ENCODE peak calls at places on chromosome 1, in eight cellular contexts. L is Karpas-422, E is breast epithelium, C is H9, R is cardiac muscle cell, H is aorta, K is left ventricle myocardium inferior, J is vagina. X is an unnamed sample.

GRCh38 chr1:201282931-201283829 is at the start of gene PKP1:
- DNase-seq in L (no peak), E (peak; percentile 77), C (peak; percentile 69), R (peak; percentile 29), H (peak; percentile 79), K (no peak), J (no peak), X (no peak)

GRCh38 chr1:205947024-205947423 is 3.8 kb upstream of the SLC26A9 start:
- DNase-seq in L (no peak), E (peak; percentile 72), C (no peak), R (no peak), H (no peak), K (no peak), J (no peak), X (no peak)

GRCh38 chr1:25819496-25820246 is at the start of gene MTFR1L:
- DNase-seq in L (peak; percentile 96), E (peak; percentile 83), C (peak; percentile 91), R (peak; percentile 92), H (peak; percentile 96), K (peak; percentile 90), J (no peak), X (peak; percentile 95)

GRCh38 chr1:26044971-26045711 is 777 bp downstream of the SLC30A2 start:
- DNase-seq in L (no peak), E (no peak), C (peak; percentile 47), R (no peak), H (peak; percentile 59), K (peak; percentile 39), J (no peak), X (no peak)

GRCh38 chr1:8698012-8698411 is 119.4 kb downstream of the RERE start:
- DNase-seq in L (no peak), E (no peak), C (no peak), R (no peak), H (no peak), K (no peak), J (no peak), X (no peak)

GRCh38 chr1:44276006-44276405 is 62.7 kb downstream of the DMAP1 start:
- DNase-seq in L (peak; percentile 87), E (no peak), C (no peak), R (no peak), H (no peak), K (no peak), J (no peak), X (no peak)

GRCh38 chr1:238752332-238752731 is 634.0 kb upstream of the CHRM3 start:
- DNase-seq in L (no peak), E (no peak), C (no peak), R (no peak), H (no peak), K (no peak), J (no peak), X (no peak)

GRCh38 chr1:79355073-79355472 is 348.5 kb upstream of the ADGRL4 start:
- DNase-seq in L (no peak), E (no peak), C (no peak), R (no peak), H (no peak), K (no peak), J (no peak), X (no peak)

GRCh38 chr1:184482113-184482512 is 95.3 kb downstream of the C1orf21 start:
- DNase-seq in L (no peak), E (no peak), C (no peak), R (no peak), H (no peak), K (peak; percentile 75), J (no peak), X (peak; percentile 82)

GRCh38 chr1:42479621-42480020 is 16.5 kb downstream of the CCDC30 start:
- DNase-seq in L (no peak), E (no peak), C (peak; percentile 45), R (no peak), H (no peak), K (no peak), J (no peak), X (no peak)

GRCh38 chr1:59214764-59215208 is 82.1 kb upstream of the FGGY start:
- DNase-seq in L (no peak), E (no peak), C (no peak), R (no peak), H (peak; percentile 84), K (no peak), J (no peak), X (no peak)

GRCh38 chr1:161070737-161071136 is 1.0 kb upstream of the ARHGAP30 start:
- DNase-seq in L (no peak), E (no peak), C (no peak), R (no peak), H (no peak), K (no peak), J (no peak), X (no peak)

GRCh38 chr1:210504286-210504685 is 175.6 kb downstream of the HHAT start:
- DNase-seq in L (no peak), E (no peak), C (no peak), R (no peak), H (no peak), K (no peak), J (no peak), X (no peak)

GRCh38 chr1:229696385-229696784 is 70.3 kb downstream of the URB2 start:
- DNase-seq in L (no peak), E (no peak), C (peak; percentile 72), R (no peak), H (no peak), K (no peak), J (no peak), X (no peak)

GRCh38 chr1:29249170-29249691 is 12.9 kb downstream of the PTPRU start:
- DNase-seq in L (no peak), E (no peak), C (peak; percentile 91), R (no peak), H (no peak), K (no peak), J (no peak), X (no peak)

GRCh38 chr1:166080965-166081870 is 85.6 kb downstream of the FAM78B start:
- DNase-seq in L (no peak), E (peak; percentile 25), C (peak; percentile 10), R (no peak), H (no peak), K (no peak), J (peak; percentile 64), X (no peak)

DNA sequence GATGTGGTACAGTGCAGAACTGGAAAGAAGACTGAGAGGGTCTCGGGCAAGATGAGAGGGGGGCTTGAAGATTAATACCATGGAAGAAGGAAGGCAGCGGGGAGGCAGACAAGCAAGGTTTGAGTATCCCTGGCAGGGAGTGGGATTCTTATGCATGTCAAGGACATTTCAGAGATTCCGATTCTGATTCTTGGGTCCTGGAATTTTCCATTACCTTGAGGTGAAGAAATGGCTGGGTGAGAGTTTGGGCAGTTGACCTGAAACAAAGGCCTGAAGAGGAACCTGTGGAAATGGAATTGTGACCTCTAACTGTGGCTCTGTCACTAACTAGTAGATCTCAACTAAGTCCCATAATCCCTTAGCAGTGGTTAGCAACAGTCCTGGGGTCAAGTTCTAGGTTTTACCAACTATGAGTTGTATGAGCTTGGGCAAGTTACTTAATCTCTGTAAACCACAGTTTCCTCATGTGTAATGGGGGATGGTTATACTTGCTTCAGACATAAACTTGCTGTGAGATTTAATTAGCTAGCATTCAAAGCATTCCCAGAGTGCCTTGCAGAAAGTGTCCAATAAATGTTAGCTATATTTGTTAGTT is 8.6 kb upstream of the ACTN2 start:
- DNase-seq in L (no peak), E (no peak), C (no peak), R (no peak), H (no peak), K (no peak), J (no peak), X (no peak)
- H3K27me3 ChIP-seq in L (no peaks in the 10 kb centered on the region), E (peaks cover 3% of the 10 kb centered on the region), C (no peaks in the 10 kb centered on the region), R (no peaks in the 10 kb centered on the region), H (no peaks in the 10 kb centered on the region), K (no peaks in the 10 kb centered on the region), J (no peaks in the 10 kb centered on the region), X (no peaks in the 10 kb centered on the region)

DNA sequence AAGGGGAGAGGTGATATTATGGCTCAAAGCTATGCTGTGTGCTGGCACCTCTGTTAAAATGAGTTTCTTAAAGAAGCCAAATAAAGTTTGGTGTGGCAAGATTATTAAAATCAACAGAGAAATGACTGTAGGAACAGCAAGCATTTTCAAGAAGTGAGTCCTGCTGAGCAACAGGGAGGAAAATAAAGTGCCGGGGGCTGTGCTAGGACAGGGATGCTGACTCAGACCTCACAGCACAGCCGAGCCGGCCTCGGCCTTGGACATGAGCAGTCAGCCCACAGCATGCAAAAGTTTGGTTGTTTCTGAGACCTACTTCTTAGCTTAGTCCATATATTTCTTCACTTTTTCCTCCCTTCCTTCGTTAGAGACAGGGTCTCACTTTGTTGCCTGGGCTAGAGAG is 19.2 kb downstream of the CNIH3 start:
- DNase-seq in L (no peak), E (no peak), C (no peak), R (no peak), H (no peak), K (no peak), J (no peak), X (no peak)
- H3K4me1 ChIP-seq in L (no peaks in the 10 kb centered on the region), E (no peaks in the 10 kb centered on the region), C (peaks cover 6% of the 10 kb centered on the region), R (peaks cover 4% of the 10 kb centered on the region), H (no peaks in the 10 kb centered on the region), K (no peaks in the 10 kb centered on the region), J (no peaks in the 10 kb centered on the region), X (no peaks in the 10 kb centered on the region)

GRCh38 chr1:38328278-38329035 is 281.9 kb upstream of the POU3F1 start:
- DNase-seq in L (no peak), E (no peak), C (no peak), R (no peak), H (no peak), K (no peak), J (no peak), X (no peak)

GRCh38 chr1:38327559-38327973 is 281.0 kb upstream of the POU3F1 start:
- DNase-seq in L (no peak), E (no peak), C (no peak), R (peak; percentile 0), H (no peak), K (no peak), J (no peak), X (no peak)

GRCh38 chr1:38330799-38331198 is 284.2 kb upstream of the POU3F1 start:
- DNase-seq in L (no peak), E (no peak), C (no peak), R (no peak), H (no peak), K (no peak), J (no peak), X (no peak)

GRCh38 chr1:38329644-38330043 is 283.1 kb upstream of the POU3F1 start:
- DNase-seq in L (no peak), E (no peak), C (no peak), R (no peak), H (no peak), K (no peak), J (no peak), X (no peak)

GRCh38 chr1:38326135-38326534 is 279.5 kb upstream of the POU3F1 start:
- DNase-seq in L (no peak), E (no peak), C (no peak), R (no peak), H (no peak), K (no peak), J (no peak), X (no peak)
- H3K27me3 ChIP-seq in L (no peaks in the 10 kb centered on the region), E (peaks cover 16% of the 10 kb centered on the region), C (no peaks in the 10 kb centered on the region), R (no peaks in the 10 kb centered on the region), H (no peaks in the 10 kb centered on the region), K (peaks cover 64% of the 10 kb centered on the region), J (no peaks in the 10 kb centered on the region), X (no peaks in the 10 kb centered on the region)

DNA sequence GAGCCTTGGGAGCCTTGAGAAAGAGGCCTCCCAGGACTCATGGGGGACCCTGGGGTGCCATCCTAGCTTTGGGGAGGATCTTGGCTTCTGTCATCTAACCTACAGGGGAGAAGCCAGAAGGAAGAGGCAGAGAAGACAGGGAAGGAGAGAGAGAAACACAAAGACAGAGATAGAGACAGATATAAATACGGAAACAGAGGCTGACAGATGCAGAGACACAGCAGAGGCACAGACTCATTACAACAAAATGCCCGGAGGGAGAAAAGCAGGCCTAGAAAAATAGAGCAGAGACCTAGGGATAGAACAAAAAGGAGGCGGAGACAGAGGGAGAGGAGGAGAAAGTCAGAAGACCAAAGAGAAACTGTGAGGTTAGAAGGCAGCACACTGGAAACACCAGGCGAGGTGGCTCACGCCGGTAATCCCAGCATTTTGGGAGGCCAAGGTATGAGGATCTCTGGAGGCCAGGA is 1.9 kb downstream of the PEAR1 start:
- DNase-seq in L (no peak), E (no peak), C (no peak), R (no peak), H (no peak), K (no peak), J (no peak), X (peak; percentile 38)
- H3K4me1 ChIP-seq in L (no peaks in the 10 kb centered on the region), E (no peaks in the 10 kb centered on the region), C (no peaks in the 10 kb centered on the region), R (no peaks in the 10 kb centered on the region), H (no peaks in the 10 kb centered on the region), K (peaks cover 84% of the 10 kb centered on the region), J (peaks cover 50% of the 10 kb centered on the region), X (peaks cover 4% of the 10 kb centered on the region)

X was measured in right cardiac atrium.